ENCODE peak calls at places on chromosomes 11 and 22, in six cellular contexts. A, P, U, T, G and I are unnamed samples.

GRCh38 chr11:1749020-1749758 is 1.2 kb downstream of the IFITM10 start:
- DNase-seq in T (no peak), G (peak; percentile 65), A (peak; percentile 32), P (no peak), U (peak; percentile 41), I (no peak)

GRCh38 chr11:72048718-72049460 is 31.5 kb downstream of the NUMA1 start:
- DNase-seq in G (no peak), T (no peak), U (no peak), P (no peak), A (no peak), I (no peak)

GRCh38 chr11:104405277-104405676 is 241.3 kb upstream of the PDGFD start:
- DNase-seq in T (no peak), A (no peak), G (no peak), U (no peak), P (no peak), I (no peak)

GRCh38 chr11:70431611-70432010 is 33.3 kb downstream of the CTTN start:
- DNase-seq in A (no peak), U (no peak), G (no peak), T (no peak), P (no peak), I (no peak)

GRCh38 chr11:17273668-17274321 is 2.7 kb upstream of the NUCB2 start:
- DNase-seq in G (no peak), A (no peak), U (no peak), P (no peak), T (no peak), I (no peak)

GRCh38 chr11:18671246-18671645 is 27.3 kb upstream of the TMEM86A start:
- DNase-seq in U (no peak), P (no peak), G (no peak), T (no peak), A (no peak), I (no peak)

GRCh38 chr22:36486619-36487384 is 5.4 kb upstream of the TXN2 start:
- DNase-seq in G (peak; percentile 77), A (no peak), U (peak; percentile 47), T (no peak), P (peak; percentile 71), I (no peak)

GRCh38 chr22:24410110-24410856 is 17.1 kb upstream of the ADORA2A start:
- DNase-seq in T (peak; percentile 12), P (no peak), G (no peak), U (peak; percentile 49), A (no peak), I (no peak)

GRCh38 chr22:39309881-39310714 is 9.3 kb downstream of the RPL3 start:
- DNase-seq in T (peak; percentile 45), A (no peak), P (no peak), U (no peak), G (no peak), I (no peak)

GRCh38 chr11:12218909-12219308 is 108.5 kb downstream of the MICAL2 start:
- DNase-seq in A (no peak), P (no peak), G (no peak), U (no peak), T (no peak), I (no peak)

GRCh38 chr11:72524711-72525110 is 90.4 kb upstream of the CLPB start:
- DNase-seq in G (no peak), A (no peak), T (no peak), P (no peak), U (peak; percentile 65), I (no peak)

GRCh38 chr22:40116496-40117200 is 61.1 kb upstream of the TNRC6B start:
- DNase-seq in U (no peak), G (no peak), A (no peak), T (no peak), P (peak; percentile 88), I (no peak)

GRCh38 chr22:48338793-48339705 is 1488.6 kb downstream of the BRD1 start:
- DNase-seq in T (peak; percentile 29), U (no peak), P (no peak), A (no peak), G (no peak), I (no peak)

GRCh38 chr22:36253523-36254490 is 874 bp downstream of the APOL1 start:
- DNase-seq in T (no peak), U (no peak), G (no peak), P (no peak), A (no peak), I (no peak)

GRCh38 chr22:18998998-18999397 is 62.9 kb upstream of the PRODH start:
- DNase-seq in P (no peak), T (no peak), G (peak; percentile 80), A (no peak), U (no peak), I (no peak)

GRCh38 chr11:4060182-4060923 is 34.2 kb upstream of the RRM1 start:
- DNase-seq in G (no peak), U (no peak), A (no peak), P (no peak), T (no peak), I (no peak)

GRCh38 chr11:2453436-2453835 is 8.6 kb downstream of the KCNQ1 start:
- DNase-seq in G (no peak), A (no peak), P (no peak), T (no peak), U (no peak), I (no peak)

GRCh38 chr11:78429209-78429608 is 11.6 kb upstream of the GAB2 start:
- DNase-seq in G (no peak), A (no peak), U (no peak), T (no peak), P (no peak), I (no peak)

GRCh38 chr11:132471491-132471890 is 1060.8 kb downstream of the OPCML start:
- DNase-seq in U (peak; percentile 52), A (no peak), P (no peak), T (no peak), G (no peak), I (no peak)

GRCh38 chr11:2910401-2910955 is 18.7 kb downstream of the PHLDA2 start:
- DNase-seq in U (no peak), T (no peak), G (no peak), P (no peak), A (no peak), I (no peak)

GRCh38 chr11:118697346-118697745 is 17.9 kb upstream of the TREH start:
- DNase-seq in A (no peak), U (no peak), G (no peak), P (no peak), T (no peak), I (no peak)
- H3K4me1 ChIP-seq in A (no peaks in the 10 kb centered on the region), U (peaks cover under 1% of the 10 kb centered on the region), G (no peaks in the 10 kb centered on the region), P (peaks cover 60% of the 10 kb centered on the region), T (peaks cover 4% of the 10 kb centered on the region), I (peaks cover 6% of the 10 kb centered on the region)

DNA sequence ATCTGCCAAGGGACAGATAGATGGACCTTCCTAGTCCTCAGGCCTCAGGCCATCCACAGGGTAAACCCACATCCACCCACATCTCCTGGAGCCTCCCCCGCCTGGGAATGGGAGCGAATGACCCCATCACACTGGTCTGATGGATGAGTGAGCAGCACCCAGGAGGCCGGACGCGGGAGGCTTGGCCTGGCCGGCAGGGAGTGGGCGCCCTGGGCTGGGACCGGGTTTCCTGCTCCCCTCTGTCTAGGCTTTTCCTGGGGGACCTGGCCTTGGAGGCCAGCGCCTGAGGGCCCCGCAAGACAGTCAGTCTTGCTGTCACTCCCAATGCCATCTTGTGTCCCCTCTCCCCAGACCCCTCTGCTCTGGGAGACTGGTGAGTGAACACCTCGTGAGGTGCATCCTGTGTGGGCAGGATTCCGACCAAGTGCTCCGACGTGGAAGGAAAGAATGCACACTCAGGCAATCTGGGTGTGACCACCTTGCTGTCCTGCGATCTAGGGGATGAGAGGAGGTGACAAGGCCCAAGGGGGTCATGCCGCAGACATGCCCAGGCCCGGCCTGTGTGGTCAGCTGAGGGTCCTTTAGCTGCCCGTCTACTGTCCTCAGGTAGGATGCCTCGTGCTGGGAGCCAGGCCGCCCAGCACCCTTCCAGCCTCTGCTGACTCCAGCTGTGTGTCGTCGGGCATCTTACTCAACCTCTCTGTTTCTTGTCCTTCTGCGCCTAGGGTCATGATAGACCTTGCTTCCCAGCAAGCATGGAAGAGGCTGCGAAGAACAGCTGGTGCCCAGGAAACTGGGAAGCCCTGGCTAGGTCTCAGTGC is 26.5 kb upstream of the WNT7B start:
- DNase-seq in G (no peak), T (peak; percentile 45), P (no peak), A (no peak), U (no peak), I (no peak)
- H3K4me1 ChIP-seq in G (no peaks in the 10 kb centered on the region), T (peaks cover 5% of the 10 kb centered on the region), P (peaks cover 4% of the 10 kb centered on the region), A (peaks cover 91% of the 10 kb centered on the region), U (peaks cover 35% of the 10 kb centered on the region), I (peaks cover 65% of the 10 kb centered on the region)

DNA sequence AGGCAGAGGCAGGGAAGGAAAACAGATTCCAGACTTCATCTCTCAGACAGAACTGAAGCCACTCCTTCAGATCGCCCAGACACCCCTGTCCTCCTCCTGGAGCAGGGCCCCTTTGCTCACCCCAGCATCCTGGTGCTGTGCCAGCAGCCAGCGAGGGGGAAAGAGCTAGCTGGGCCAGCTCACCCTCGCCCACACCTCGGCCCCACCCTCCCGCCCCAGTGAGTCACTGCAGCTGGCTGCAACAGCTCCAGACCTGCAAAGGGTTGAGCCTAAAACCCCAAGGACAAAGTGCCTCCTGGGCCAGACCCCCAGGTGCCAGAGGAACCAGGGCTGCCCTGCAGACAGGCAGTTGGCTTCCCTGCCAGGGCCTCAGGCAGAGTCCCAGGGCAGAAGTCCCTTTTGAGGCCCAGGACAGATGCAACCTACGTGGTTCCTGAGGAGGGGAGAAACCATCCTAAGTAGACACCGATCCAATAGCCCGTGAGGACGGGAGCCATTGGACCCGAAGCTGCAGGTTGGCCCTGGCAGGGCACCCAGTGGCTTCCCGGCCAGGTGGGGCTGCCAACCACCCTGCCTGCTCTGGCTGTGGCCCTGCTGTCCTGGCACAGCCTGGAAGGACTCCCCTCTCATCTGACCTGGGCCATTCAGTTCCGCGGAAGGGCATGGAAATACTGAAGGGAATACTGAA is 7.2 kb downstream of the AHNAK start:
- DNase-seq in P (no peak), T (peak; percentile 86), G (peak; percentile 7), A (peak; percentile 73), U (peak; percentile 95), I (no peak)
- H3K4me1 ChIP-seq in P (peaks cover 54% of the 10 kb centered on the region), T (peaks cover 65% of the 10 kb centered on the region), G (peaks cover 8% of the 10 kb centered on the region), A (peaks cover 88% of the 10 kb centered on the region), U (peaks cover 37% of the 10 kb centered on the region), I (peaks cover 66% of the 10 kb centered on the region)

GRCh38 chr11:75814369-75814685 is 683 bp upstream of the UVRAG start:
- DNase-seq in T (no peak), G (no peak), P (no peak), A (no peak), U (no peak), I (peak; percentile 77)

GRCh38 chr11:75813622-75814039 is 1.4 kb upstream of the UVRAG start:
- DNase-seq in P (no peak), A (no peak), G (no peak), T (no peak), U (peak; percentile 51), I (no peak)

GRCh38 chr11:75814686-75815344 is at the start of gene UVRAG:
- DNase-seq in P (peak; percentile 98), U (peak; percentile 100), G (peak; percentile 99), T (peak; percentile 97), A (peak; percentile 96), I (peak; percentile 99)

GRCh38 chr11:75815345-75815983 is 454 bp downstream of the UVRAG start:
- DNase-seq in U (peak; percentile 46), T (no peak), A (peak; percentile 37), G (no peak), P (no peak), I (no peak)

DNA sequence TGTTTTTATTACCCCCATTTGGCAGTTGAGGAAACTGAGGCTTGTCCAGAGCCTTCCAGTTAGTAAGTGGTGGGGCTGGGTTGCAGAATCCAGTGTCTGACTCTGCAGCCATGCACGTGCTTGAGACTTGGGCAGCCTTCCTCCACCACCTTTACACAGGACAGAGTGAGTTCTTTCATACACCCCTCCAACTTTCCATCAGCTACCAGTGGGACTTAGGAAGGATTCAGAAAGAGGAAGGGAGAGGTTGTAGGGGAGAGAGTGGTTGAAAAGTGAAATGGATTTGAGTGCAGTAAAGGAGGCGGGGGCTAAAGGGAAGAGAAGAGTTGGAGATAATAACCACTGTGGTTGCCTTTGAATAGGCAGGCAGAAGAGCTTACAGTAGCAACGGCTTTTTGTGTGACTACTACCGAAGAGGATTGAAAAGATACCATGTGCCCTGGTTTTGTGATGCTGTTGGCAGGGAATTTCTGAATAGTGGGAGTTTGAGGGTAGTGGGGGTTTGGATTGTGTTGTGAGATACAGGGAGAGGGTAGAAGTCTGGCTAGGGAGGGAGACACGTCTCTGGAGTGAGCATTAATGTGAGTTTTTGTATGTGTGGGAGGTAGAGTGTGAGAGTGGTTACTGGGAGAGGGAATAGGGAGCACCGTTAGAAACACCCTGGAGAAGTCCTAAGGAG is 1.7 kb downstream of the UVRAG start:
- DNase-seq in T (no peak), P (peak; percentile 19), G (no peak), A (no peak), U (peak; percentile 23), I (no peak)
- H3K4me1 ChIP-seq in T (peaks cover 13% of the 10 kb centered on the region), P (peaks cover 14% of the 10 kb centered on the region), G (peaks cover 17% of the 10 kb centered on the region), A (peaks cover 39% of the 10 kb centered on the region), U (peaks cover 10% of the 10 kb centered on the region), I (peaks cover 7% of the 10 kb centered on the region)